ENCODE peak calls at places on chromosomes 2 and 18, in nine cellular contexts. Q is Kasumi-1; M is HuH-7.5; B is NCI-H2029; Z is CD4-positive, alpha-beta T cell; T is stimulated activated CD8-positive, alpha-beta memory T cell treated with anti-CD3 and anti-CD28 coated beads, Interleukin-15, amount 100 ng/mL, for 24 hours; J is activated naive CD4-positive, alpha-beta T cell treated with Interleukin-2 at 50 U/mL for 16 hours; R is effector CD4-positive, alpha-beta T cell; Y is activated CD8-positive, alpha-beta memory T cell treated with anti-CD3 and anti-CD28 coated beads for 24 hours. I is an unnamed sample.
A peak's percentile ranks its signal among the peaks of the same experiment; 100 is the strongest.

GRCh38 chr2:3953117-3953516 is 249.7 kb downstream of the DCDC2C start:
- DNase-seq in T (no peak), M (no peak), Y (no peak), R (no peak), Z (no peak), J (no peak), Q (no peak), B (no peak), I (no peak)

GRCh38 chr2:170505631-170506270 is 209.4 kb upstream of the SP5 start:
- DNase-seq in R (no peak), M (no peak), B (no peak), Y (no peak), Q (no peak), T (no peak), Z (no peak), J (no peak), I (no peak)

GRCh38 chr2:241949736-241950412 is 80.3 kb downstream of the RTP5 start:
- DNase-seq in R (no peak), Y (no peak), Q (no peak), Z (no peak), M (no peak), T (no peak), J (no peak), B (no peak), I (no peak)

GRCh38 chr2:99777656-99778290 is 288.0 kb upstream of the REV1 start:
- DNase-seq in Z (no peak), B (no peak), Q (no peak), T (no peak), J (no peak), Y (no peak), R (no peak), M (no peak), I (no peak)

GRCh38 chr2:215777481-215778044 is 235.8 kb downstream of the MREG start:
- DNase-seq in J (no peak), Q (no peak), R (no peak), Y (no peak), Z (no peak), B (no peak), M (no peak), T (no peak), I (no peak)

GRCh38 chr2:27843992-27844391 is 46.2 kb downstream of the RBKS start:
- DNase-seq in J (no peak), Z (no peak), B (no peak), R (no peak), Q (no peak), T (no peak), Y (no peak), M (no peak), I (no peak)

GRCh38 chr2:132424526-132425121 is 8.0 kb downstream of the GPR39 start:
- DNase-seq in M (no peak), Z (no peak), R (no peak), J (no peak), T (no peak), B (no peak), Y (no peak), Q (no peak), I (no peak)

GRCh38 chr2:101806123-101806522 is 108.6 kb downstream of the MAP4K4 start:
- DNase-seq in T (no peak), M (no peak), Z (no peak), Q (no peak), R (no peak), Y (no peak), B (no peak), J (no peak), I (no peak)

GRCh38 chr2:112887904-112888303 is 23.1 kb upstream of the IL37 start:
- DNase-seq in Y (no peak), R (no peak), Z (no peak), J (no peak), B (no peak), M (no peak), T (no peak), Q (no peak), I (no peak)

GRCh38 chr2:240905176-240905781 is 857 bp upstream of the CROCC2 start:
- DNase-seq in T (no peak), R (no peak), J (no peak), Z (no peak), B (no peak), Q (no peak), Y (no peak), M (no peak), I (no peak)

GRCh38 chr2:27977623-27978312 is 87.2 kb downstream of the BABAM2 start:
- DNase-seq in M (no peak), B (no peak), Q (no peak), T (no peak), R (no peak), Y (no peak), Z (no peak), J (peak; percentile 49), I (no peak)

GRCh38 chr2:25276569-25277465 is 64.9 kb downstream of the DNMT3A start:
- DNase-seq in Q (no peak), Z (peak; percentile 65), B (no peak), M (no peak), J (peak; percentile 76), Y (peak; percentile 92), R (peak; percentile 67), T (peak; percentile 54), I (peak; percentile 59)

GRCh38 chr2:128714861-128715312 is 396.2 kb upstream of the HS6ST1 start:
- DNase-seq in M (no peak), J (no peak), Y (no peak), B (no peak), Z (no peak), Q (no peak), R (no peak), T (no peak), I (no peak)

GRCh38 chr2:64685430-64685829 is 31.7 kb upstream of the SERTAD2 start:
- DNase-seq in M (no peak), T (no peak), R (no peak), Q (no peak), B (no peak), J (no peak), Z (no peak), Y (no peak), I (no peak)

GRCh38 chr18:6593142-6593889 is 136.2 kb upstream of the ARHGAP28 start:
- DNase-seq in T (no peak), M (no peak), Z (no peak), J (no peak), Q (no peak), B (no peak), R (no peak), Y (no peak), I (no peak)